ENCODE peak calls at places on chromosomes 16 and 17, in eight cellular contexts. Y, R, T, Z, Q, A, P and S are unnamed samples.

GRCh38 chr17:4143563-4144410 is 790 bp downstream of the CYB5D2 start:
- DNase-seq in Y (peak; percentile 74), R (peak; percentile 64), T (peak; percentile 96), Z (peak; percentile 93), Q (peak; percentile 97), A (peak; percentile 75), P (peak; percentile 87), S (peak; percentile 76)

GRCh38 chr17:48933035-48933434 is 11.6 kb downstream of the SNF8 start:
- DNase-seq in Y (no peak), R (no peak), T (no peak), Z (no peak), Q (no peak), A (no peak), P (no peak), S (no peak)

GRCh38 chr16:85735225-85735722 is 15.6 kb downstream of the C16orf74 start:
- DNase-seq in Y (no peak), R (no peak), T (no peak), Z (no peak), Q (no peak), A (no peak), P (no peak), S (no peak)

GRCh38 chr17:77320501-77321256 is 179.9 kb downstream of the SEC14L1 start:
- DNase-seq in Y (no peak), R (peak; percentile 67), T (no peak), Z (no peak), Q (peak; percentile 52), A (no peak), P (no peak), S (no peak)

GRCh38 chr16:81734632-81735434 is 44.3 kb upstream of the PLCG2 start:
- DNase-seq in Y (no peak), R (no peak), T (no peak), Z (no peak), Q (no peak), A (no peak), P (no peak), S (no peak)

GRCh38 chr16:72621651-72622050 is 426.3 kb downstream of the ZFHX3 start:
- DNase-seq in Y (no peak), R (no peak), T (no peak), Z (no peak), Q (no peak), A (no peak), P (no peak), S (no peak)

GRCh38 chr17:43608313-43608712 is 53.4 kb downstream of the MEOX1 start:
- DNase-seq in Y (no peak), R (no peak), T (no peak), Z (no peak), Q (peak; percentile 75), A (no peak), P (no peak), S (no peak)

GRCh38 chr17:77140878-77141767 is at the start of gene SEC14L1:
- DNase-seq in Y (no peak), R (peak; percentile 26), T (peak; percentile 61), Z (peak; percentile 72), Q (peak; percentile 48), A (no peak), P (no peak), S (no peak)

GRCh38 chr16:80299416-80299815 is 241.4 kb upstream of the DYNLRB2 start:
- DNase-seq in Y (no peak), R (no peak), T (no peak), Z (no peak), Q (no peak), A (no peak), P (no peak), S (no peak)

GRCh38 chr17:44222112-44222869 is 2.8 kb upstream of the UBTF start:
- DNase-seq in Y (peak; percentile 47), R (peak; percentile 67), T (peak; percentile 85), Z (peak; percentile 81), Q (peak; percentile 86), A (no peak), P (no peak), S (peak; percentile 75)

GRCh38 chr17:29140631-29141483 is 39.3 kb downstream of the MYO18A start:
- DNase-seq in Y (peak; percentile 15), R (peak; percentile 84), T (peak; percentile 76), Z (no peak), Q (no peak), A (no peak), P (no peak), S (no peak)

GRCh38 chr16:88710556-88710955 is 4.3 kb downstream of the CTU2 start:
- DNase-seq in Y (no peak), R (no peak), T (no peak), Z (no peak), Q (no peak), A (no peak), P (no peak), S (no peak)

GRCh38 chr17:40519089-40519775 is 17.8 kb upstream of the TNS4 start:
- DNase-seq in Y (no peak), R (no peak), T (no peak), Z (no peak), Q (no peak), A (no peak), P (no peak), S (no peak)

GRCh38 chr17:49130891-49131290 is 1.7 kb upstream of the B4GALNT2 start:
- DNase-seq in Y (no peak), R (no peak), T (no peak), Z (no peak), Q (no peak), A (no peak), P (no peak), S (no peak)

GRCh38 chr17:72308744-72309395 is 188.1 kb downstream of the SOX9 start:
- DNase-seq in Y (no peak), R (no peak), T (no peak), Z (no peak), Q (no peak), A (no peak), P (no peak), S (no peak)

GRCh38 chr17:13638855-13639458 is 37.2 kb upstream of the HS3ST3A1 start:
- DNase-seq in Y (no peak), R (no peak), T (no peak), Z (no peak), Q (no peak), A (peak; percentile 64), P (no peak), S (no peak)

GRCh38 chr16:10362077-10362863 is 23.6 kb upstream of the ATF7IP2 start:
- DNase-seq in Y (no peak), R (peak; percentile 81), T (no peak), Z (no peak), Q (no peak), A (no peak), P (no peak), S (no peak)

GRCh38 chr17:17779015-17779611 is 57.7 kb downstream of the SREBF1 start:
- DNase-seq in Y (no peak), R (no peak), T (peak; percentile 66), Z (no peak), Q (no peak), A (no peak), P (no peak), S (no peak)

GRCh38 chr17:47929218-47930000 is 12.0 kb upstream of the PNPO start:
- DNase-seq in Y (no peak), R (no peak), T (peak; percentile 61), Z (no peak), Q (no peak), A (no peak), P (no peak), S (no peak)

GRCh38 chr17:74825952-74826713 is 33.6 kb downstream of the GRIN2C start:
- DNase-seq in Y (no peak), R (no peak), T (no peak), Z (no peak), Q (no peak), A (no peak), P (no peak), S (no peak)